ENCODE peak calls at places on chromosomes 3 and 15, in nine cellular contexts. Q is dorsolateral prefrontal cortex, T is GM20000, J is HFF-Myc, P is mesothelial cell of epicardium, V is fibroblast of lung, X is IMR-90, F is progenitor cell of endocrine pancreas, O is fibroblast of pulmonary artery. N is an unnamed sample.

GRCh38 chr3:174931473-174931872 is 72.3 kb downstream of the NAALADL2 start:
- DNase-seq in Q (no peak), T (no peak), J (no peak), P (no peak), V (no peak), X (peak), F (no peak), O (peak), N (no peak)

GRCh38 chr3:48178072-48178471 is 10.1 kb downstream of the CDC25A start:
- DNase-seq in Q (no peak), T (no peak), J (no peak), P (no peak), V (no peak), X (no peak), F (no peak), O (no peak), N (no peak)

GRCh38 chr3:182793663-182794454 is 555 bp downstream of the ATP11B start:
- DNase-seq in Q (peak), T (peak), J (no peak), P (peak), V (peak), X (peak), F (peak), O (peak), N (no peak)

GRCh38 chr3:54900954-54901591 is 26.8 kb downstream of the LRTM1 start:
- DNase-seq in Q (no peak), T (no peak), J (no peak), P (no peak), V (no peak), X (peak), F (no peak), O (no peak), N (no peak)

GRCh38 chr3:144272715-144273114 is 301.1 kb downstream of the DIPK2A start:
- DNase-seq in Q (no peak), T (no peak), J (no peak), P (no peak), V (no peak), X (no peak), F (no peak), O (no peak), N (no peak)

GRCh38 chr3:146739203-146739671 is 134.1 kb upstream of the PLSCR5 start:
- DNase-seq in Q (no peak), T (no peak), J (no peak), P (no peak), V (no peak), X (no peak), F (no peak), O (no peak), N (no peak)

GRCh38 chr3:186826316-186826977 is 16.1 kb upstream of the ADIPOQ start:
- DNase-seq in Q (no peak), T (no peak), J (no peak), P (no peak), V (no peak), X (no peak), F (no peak), O (no peak), N (no peak)

GRCh38 chr3:113441051-113441770 is at the start of gene CFAP44:
- DNase-seq in Q (peak), T (peak), J (peak), P (peak), V (peak), X (peak), F (peak), O (peak), N (no peak)

GRCh38 chr3:169660709-169661566 is 2.6 kb downstream of the MECOM start:
- DNase-seq in Q (no peak), T (peak), J (no peak), P (no peak), V (peak), X (peak), F (no peak), O (peak), N (no peak)

DNA sequence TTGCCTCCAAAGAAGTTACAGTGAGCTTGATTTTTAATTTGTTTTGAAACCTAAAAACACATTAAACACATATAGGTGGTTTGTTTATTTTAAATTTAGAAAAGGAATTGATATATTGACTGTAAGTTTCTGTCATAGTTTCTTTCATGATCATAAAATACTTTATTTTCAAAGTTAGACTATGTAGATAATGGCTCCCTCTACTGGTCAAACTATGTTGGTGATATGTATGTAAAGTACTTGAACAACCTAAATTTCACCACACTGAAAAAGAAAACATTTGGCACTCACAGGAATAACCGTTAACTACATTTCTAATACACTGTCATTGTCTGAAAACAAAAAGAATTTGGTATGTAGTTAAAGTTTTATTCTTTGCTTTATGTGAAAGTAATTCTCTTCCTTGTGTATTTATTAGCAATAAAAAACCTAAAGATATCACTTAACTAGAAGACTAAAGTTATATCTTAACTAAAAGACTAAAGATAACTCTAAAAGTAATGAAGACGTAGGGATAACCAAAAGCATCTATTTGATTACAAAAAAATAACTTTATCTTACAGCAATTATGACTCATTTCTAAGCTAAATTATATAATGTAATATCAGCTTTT is 427.5 kb downstream of the VGLL3 start:
- DNase-seq in Q (no peak), T (peak), J (peak), P (no peak), V (peak), X (peak), F (no peak), O (peak), N (no peak)
- TF ChIP-seq CTCF in Q (peak), T (no peak), J (peak), P (peak), V (peak), X (peak), F (peak), O (peak), N (peak)

DNA sequence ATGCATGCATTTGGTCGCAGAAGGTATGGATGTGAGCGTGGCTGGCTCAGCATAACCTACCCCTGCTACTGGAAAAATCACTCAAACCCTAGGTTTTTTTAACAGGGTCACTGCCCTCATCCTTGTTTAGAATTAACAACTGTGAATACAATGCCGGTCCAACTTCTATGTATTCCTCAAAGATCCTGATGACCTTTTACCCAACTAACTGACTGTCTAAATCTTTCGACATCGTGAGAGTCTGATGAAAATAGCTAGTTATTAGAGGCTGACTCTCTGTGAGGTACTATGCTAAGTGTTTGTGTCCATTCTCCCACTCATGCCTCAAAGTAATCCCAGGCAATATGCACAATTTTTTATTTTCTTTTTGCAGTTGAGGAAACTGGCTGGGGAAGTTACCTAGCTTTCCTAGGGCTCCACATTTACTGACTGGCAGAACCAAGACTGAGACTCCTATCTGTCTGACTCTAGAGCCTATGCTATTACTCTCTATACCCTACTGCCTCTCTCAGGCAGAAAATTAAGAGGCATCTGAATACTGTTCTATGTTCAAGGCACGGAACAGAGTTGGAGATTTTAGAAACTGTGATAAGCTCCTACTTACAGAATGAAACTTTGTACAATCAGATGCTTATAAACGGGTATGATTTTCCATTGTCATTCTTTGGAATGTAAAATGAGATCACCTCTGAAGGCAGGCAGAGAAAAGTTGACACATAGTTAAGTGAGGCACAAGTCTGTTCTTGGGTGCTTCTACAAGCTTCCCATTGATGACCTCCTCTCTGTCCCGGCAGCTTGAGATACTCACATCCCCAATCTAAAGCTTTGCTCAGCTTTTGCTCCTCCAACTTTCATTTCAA is 56.4 kb downstream of the FILIP1L start:
- DNase-seq in Q (no peak), T (no peak), J (no peak), P (no peak), V (no peak), X (no peak), F (no peak), O (peak), N (no peak)
- TF ChIP-seq CTCF in Q (no peak), T (no peak), J (no peak), P (no peak), V (no peak), X (no peak), F (no peak), O (peak), N (no peak)

DNA sequence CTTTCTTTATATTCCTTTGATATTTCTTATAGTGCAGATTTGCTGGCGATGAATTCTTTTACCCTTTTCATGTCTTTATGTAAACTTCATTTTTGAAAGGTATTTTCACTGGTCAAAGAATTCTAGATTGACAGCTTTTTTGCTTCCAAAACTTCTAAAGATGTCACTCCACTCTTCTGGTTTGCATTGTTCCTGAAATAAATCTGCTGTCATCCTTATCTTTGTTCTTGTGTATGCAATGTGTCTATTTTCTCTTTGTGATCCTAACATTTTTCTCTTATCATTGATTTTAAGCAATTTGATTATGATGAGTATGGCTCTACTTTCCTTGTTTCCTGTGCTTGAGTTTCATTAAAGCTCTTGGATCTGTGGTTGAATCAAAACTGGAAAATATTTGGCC is 103.4 kb downstream of the GLDN start:
- DNase-seq in Q (no peak), T (no peak), J (no peak), P (no peak), V (no peak), X (no peak), F (no peak), O (no peak), N (no peak)
- TF ChIP-seq CTCF in Q (no peak), T (no peak), J (no peak), P (no peak), V (no peak), X (no peak), F (no peak), O (no peak), N (no peak)

DNA sequence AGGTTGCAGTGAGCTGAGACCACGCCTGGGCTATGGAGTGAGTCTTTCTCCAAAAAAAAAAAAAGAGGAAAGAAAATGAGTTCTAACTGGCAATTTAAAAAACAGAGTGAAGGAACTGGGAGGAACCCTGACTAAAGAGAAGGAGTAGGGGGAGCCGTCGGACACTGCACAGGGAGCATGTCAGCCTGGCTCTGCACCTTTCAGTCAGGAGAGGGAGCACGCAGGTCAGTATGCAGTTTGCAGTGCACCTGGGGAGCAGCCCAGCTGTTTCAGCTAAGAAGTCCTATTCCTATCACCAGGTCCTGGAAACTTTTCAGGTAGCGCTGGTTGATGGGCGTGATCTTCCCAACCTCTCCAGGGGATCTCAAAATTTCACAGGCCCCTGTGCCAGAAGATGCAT is 14.9 kb upstream of the ZXDC start:
- DNase-seq in Q (no peak), T (no peak), J (no peak), P (no peak), V (no peak), X (no peak), F (no peak), O (no peak), N (no peak)
- TF ChIP-seq CTCF in Q (no peak), T (no peak), J (no peak), P (no peak), V (no peak), X (no peak), F (peak), O (no peak), N (no peak)

DNA sequence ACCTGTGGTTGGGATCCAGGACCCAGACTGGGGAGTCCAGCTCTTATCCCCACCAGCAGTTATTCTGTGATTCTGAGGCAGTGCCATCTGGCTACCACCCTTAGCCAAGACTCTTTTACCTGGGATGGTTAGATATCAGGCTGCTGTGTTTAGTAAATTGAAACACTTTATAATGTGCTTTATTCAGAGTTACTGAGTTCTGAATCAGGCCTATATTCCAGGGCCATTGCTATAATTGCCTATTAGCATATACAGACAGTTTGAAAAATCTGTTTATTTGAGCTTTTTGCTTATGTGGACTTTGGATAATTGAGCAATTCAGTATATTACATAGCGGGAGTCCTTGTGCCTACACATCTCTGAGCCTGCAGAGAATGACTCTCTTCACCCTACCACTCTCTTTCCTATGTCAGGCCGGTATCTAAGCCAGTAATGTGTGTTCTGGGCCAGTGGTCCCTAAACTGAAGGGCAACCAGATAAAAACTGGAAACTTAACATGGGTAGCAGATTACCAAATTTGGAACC is 45.4 kb upstream of the TRAK1 start:
- DNase-seq in Q (no peak), T (no peak), J (no peak), P (no peak), V (no peak), X (no peak), F (no peak), O (no peak), N (no peak)
- TF ChIP-seq CTCF in Q (no peak), T (no peak), J (no peak), P (no peak), V (no peak), X (no peak), F (no peak), O (no peak), N (no peak)

N was measured in D721Med.